ENCODE peak calls at places on chromosomes 11 and 22, in nine cellular contexts. R, C, B, F, H, I, X, Q and J are unnamed samples.

GRCh38 chr11:134466035-134466908 is 54.2 kb upstream of the B3GAT1 start:
- DNase-seq in Q (peak; percentile 77), C (no peak), F (no peak), H (no peak), R (no peak), X (no peak), I (no peak), B (no peak), J (peak; percentile 12)

GRCh38 chr22:39384750-39385480 is 14.7 kb upstream of the TAB1 start:
- DNase-seq in Q (no peak), C (no peak), H (no peak), B (peak; percentile 43), I (no peak), R (no peak), F (no peak), X (peak; percentile 35), J (peak; percentile 35)

GRCh38 chr11:27696112-27696511 is 4.1 kb downstream of the BDNF start:
- DNase-seq in I (no peak), F (no peak), X (no peak), H (no peak), B (peak; percentile 56), R (no peak), Q (no peak), C (no peak), J (no peak)

GRCh38 chr11:46238967-46239800 is 38.3 kb upstream of the CREB3L1 start:
- DNase-seq in X (peak; percentile 77), B (peak; percentile 92), F (peak; percentile 72), Q (peak; percentile 86), I (peak; percentile 65), C (peak; percentile 76), H (peak; percentile 93), R (peak; percentile 45), J (peak; percentile 89)

GRCh38 chr22:49833340-49834007 is 5.8 kb upstream of the BRD1 start:
- DNase-seq in B (no peak), H (no peak), F (no peak), I (no peak), R (no peak), X (peak; percentile 96), Q (no peak), C (no peak), J (no peak)

GRCh38 chr22:48459859-48460823 is 1367.5 kb downstream of the BRD1 start:
- DNase-seq in I (no peak), B (no peak), R (no peak), Q (no peak), H (peak; percentile 52), F (no peak), X (no peak), C (no peak), J (no peak)

GRCh38 chr22:37686002-37686982 is at the start of gene NOL12:
- DNase-seq in B (peak; percentile 91), C (peak; percentile 68), R (peak; percentile 43), H (peak; percentile 89), I (peak; percentile 78), Q (peak; percentile 86), F (peak; percentile 80), X (peak; percentile 91), J (peak; percentile 92)

GRCh38 chr22:18987765-18988164 is 51.7 kb upstream of the PRODH start:
- DNase-seq in B (peak; percentile 5), H (peak; percentile 68), F (no peak), Q (no peak), X (peak; percentile 25), C (no peak), I (no peak), R (no peak), J (no peak)

GRCh38 chr11:133660202-133660568 is 127.9 kb upstream of the OPCML start:
- DNase-seq in X (no peak), B (no peak), Q (no peak), F (no peak), H (no peak), C (no peak), I (no peak), R (no peak), J (no peak)

GRCh38 chr11:120952503-120953229 is 71.2 kb upstream of the TBCEL start:
- DNase-seq in H (peak; percentile 82), R (peak; percentile 20), B (peak; percentile 87), I (peak; percentile 87), Q (peak; percentile 79), F (peak; percentile 76), C (peak; percentile 51), X (peak; percentile 70), J (peak; percentile 91)

GRCh38 chr22:37109242-37109917 is at the start of gene TMPRSS6:
- DNase-seq in B (no peak), H (no peak), F (no peak), R (no peak), I (no peak), C (no peak), X (no peak), Q (no peak), J (no peak)

GRCh38 chr11:9601041-9601875 is 27.8 kb downstream of the WEE1 start:
- DNase-seq in R (no peak), F (no peak), I (no peak), X (peak; percentile 35), C (no peak), H (no peak), Q (peak; percentile 39), B (peak; percentile 51), J (no peak)

GRCh38 chr22:49600891-49601431 is 226.7 kb downstream of the BRD1 start:
- DNase-seq in B (no peak), I (no peak), H (peak; percentile 53), F (no peak), R (no peak), X (no peak), Q (no peak), C (no peak), J (no peak)

GRCh38 chr11:130527648-130528300 is 79.3 kb downstream of the ADAMTS15 start:
- DNase-seq in B (no peak), F (no peak), C (peak; percentile 79), X (no peak), I (no peak), H (no peak), Q (no peak), R (no peak), J (no peak)